ENCODE peak calls at places on chromosomes 13 and 19, in six cellular contexts. H, D, W, N, R and V are unnamed samples.

GRCh38 chr19:5250127-5250659 is 90.4 kb downstream of the PTPRS start:
- DNase-seq in N (no peak), R (no peak), H (no peak), W (no peak), D (no peak), V (no peak)

GRCh38 chr19:1811472-1811894 is 593 bp downstream of the ATP8B3 start:
- DNase-seq in H (peak; percentile 74), W (peak; percentile 39), D (no peak), R (peak; percentile 71), N (peak; percentile 89), V (peak; percentile 70)

GRCh38 chr19:708154-709141 is at the start of gene PALM:
- DNase-seq in N (no peak), D (peak; percentile 47), W (no peak), R (no peak), H (no peak), V (peak; percentile 61)

GRCh38 chr19:54138777-54139256 is 1.3 kb downstream of the CNOT3 start:
- DNase-seq in H (no peak), D (no peak), N (no peak), W (no peak), R (no peak), V (no peak)

GRCh38 chr13:110322126-110322827 is 15.2 kb downstream of the COL4A2 start:
- DNase-seq in R (no peak), H (no peak), D (no peak), W (no peak), N (no peak), V (no peak)

GRCh38 chr19:15424692-15425272 is 6.0 kb upstream of the AKAP8L start:
- DNase-seq in H (no peak), R (no peak), N (peak; percentile 35), D (no peak), W (no peak), V (no peak)

GRCh38 chr13:93270769-93271753 is 44.5 kb downstream of the GPC6 start:
- DNase-seq in H (no peak), W (no peak), D (no peak), R (no peak), N (no peak), V (peak; percentile 22)

GRCh38 chr13:98749501-98749900 is 3.0 kb downstream of the SLC15A1 start:
- DNase-seq in R (peak; percentile 87), D (no peak), H (no peak), W (no peak), N (no peak), V (no peak)

GRCh38 chr13:46339035-46339666 is 47.9 kb downstream of the RUBCNL start:
- DNase-seq in D (no peak), H (peak; percentile 51), R (peak; percentile 36), W (no peak), N (no peak), V (no peak)

GRCh38 chr13:48431987-48432615 is 19.2 kb upstream of the LPAR6 start:
- DNase-seq in R (peak; percentile 54), W (no peak), N (no peak), H (no peak), D (no peak), V (no peak)

GRCh38 chr13:99393791-99394735 is 86.9 kb upstream of the GPR183 start:
- DNase-seq in N (no peak), D (no peak), R (no peak), H (no peak), W (no peak), V (no peak)

GRCh38 chr13:29654384-29654783 is 58.9 kb upstream of the SLC7A1 start:
- DNase-seq in N (no peak), H (no peak), W (no peak), D (no peak), R (no peak), V (no peak)

GRCh38 chr13:32737111-32737571 is 150.9 kb downstream of the PDS5B start:
- DNase-seq in N (no peak), R (peak; percentile 11), H (no peak), W (no peak), D (no peak), V (no peak)

GRCh38 chr13:41668130-41668757 is 210.9 kb downstream of the RGCC start:
- DNase-seq in D (peak; percentile 20), N (no peak), R (peak; percentile 78), H (no peak), W (no peak), V (peak; percentile 63)

GRCh38 chr13:92103673-92104296 is 705.4 kb downstream of the GPC5 start:
- DNase-seq in W (no peak), N (no peak), H (no peak), R (no peak), D (no peak), V (no peak)

GRCh38 chr19:18171605-18172327 is 1.8 kb upstream of the IFI30 start:
- DNase-seq in H (peak; percentile 66), W (no peak), N (no peak), R (no peak), D (no peak), V (no peak)

GRCh38 chr19:16326401-16327130 is 1.9 kb downstream of the KLF2 start:
- DNase-seq in D (no peak), R (no peak), N (no peak), H (peak; percentile 63), W (no peak), V (no peak)

GRCh38 chr19:33192010-33192409 is 2.1 kb upstream of the LRP3 start:
- DNase-seq in H (peak; percentile 20), R (no peak), D (no peak), W (no peak), N (peak; percentile 26), V (no peak)

GRCh38 chr19:3224346-3225325 is at the start of gene CELF5:
- DNase-seq in D (peak; percentile 58), R (peak; percentile 79), H (no peak), W (peak; percentile 53), N (no peak), V (peak; percentile 79)

GRCh38 chr19:55112781-55113569 is 4.5 kb downstream of the PPP1R12C start:
- DNase-seq in D (no peak), H (no peak), W (no peak), N (no peak), R (no peak), V (no peak)

GRCh38 chr13:30173301-30173605 is 134.1 kb downstream of the KATNAL1 start:
- DNase-seq in D (no peak), N (no peak), H (no peak), R (peak; percentile 31), W (no peak), V (no peak)

GRCh38 chr19:49809987-49810389 is 3.1 kb downstream of the FUZ start:
- DNase-seq in N (no peak), R (no peak), H (no peak), W (no peak), D (no peak), V (no peak)

GRCh38 chr19:39238209-39238608 is 6.6 kb downstream of the IFNL3 start:
- DNase-seq in R (no peak), W (no peak), D (no peak), H (no peak), N (no peak), V (no peak)